ENCODE peak calls at places on chromosomes 1 and 21, in eight cellular contexts. O, X, D, J, R, M, Y and K are unnamed samples. For H3K4me1, the result is how much of the 10 kb centered on the place peaks cover.

GRCh38 chr1:34163792-34164509 is 1.1 kb downstream of the CSMD2 start:
- DNase-seq in O (no peak), X (peak), D (peak), J (no peak), R (no peak), M (peak), Y (no peak), K (peak)

GRCh38 chr21:34670220-34670961 is 1.6 kb downstream of the CLIC6 start:
- DNase-seq in O (no peak), X (peak), D (peak), J (no peak), R (no peak), M (peak), Y (no peak), K (peak)

GRCh38 chr1:214623430-214623829 is 20.4 kb downstream of the CENPF start:
- DNase-seq in O (no peak), X (no peak), D (no peak), J (no peak), R (no peak), M (no peak), Y (no peak), K (no peak)

GRCh38 chr1:15027515-15027948 is 126.0 kb upstream of the TMEM51 start:
- DNase-seq in O (peak), X (peak), D (peak), J (peak), R (peak), M (peak), Y (peak), K (peak)

GRCh38 chr1:186307445-186307844 is 67.6 kb downstream of the TPR start:
- DNase-seq in O (no peak), X (no peak), D (no peak), J (no peak), R (peak), M (no peak), Y (no peak), K (no peak)

GRCh38 chr1:203652718-203653461 is 26.3 kb downstream of the ATP2B4 start:
- DNase-seq in O (no peak), X (no peak), D (no peak), J (no peak), R (no peak), M (no peak), Y (no peak), K (no peak)

GRCh38 chr1:206547104-206547503 is 39.8 kb downstream of the RASSF5 start:
- DNase-seq in O (no peak), X (no peak), D (no peak), J (no peak), R (no peak), M (no peak), Y (no peak), K (no peak)

GRCh38 chr21:17610862-17611261 is 1.8 kb downstream of the BTG3 start:
- DNase-seq in O (no peak), X (peak), D (no peak), J (no peak), R (no peak), M (no peak), Y (peak), K (peak)

GRCh38 chr1:8006037-8006963 is 19.8 kb downstream of the ERRFI1 start:
- DNase-seq in O (no peak), X (peak), D (no peak), J (no peak), R (no peak), M (no peak), Y (peak), K (no peak)

GRCh38 chr1:166947398-166948043 is 27.8 kb downstream of the ILDR2 start:
- DNase-seq in O (peak), X (peak), D (peak), J (no peak), R (peak), M (peak), Y (peak), K (peak)

GRCh38 chr1:9841460-9841859 is 17.7 kb upstream of the CLSTN1 start:
- DNase-seq in O (no peak), X (no peak), D (no peak), J (no peak), R (no peak), M (no peak), Y (no peak), K (no peak)

GRCh38 chr1:11357291-11357690 is 84.3 kb downstream of the UBIAD1 start:
- DNase-seq in O (no peak), X (no peak), D (no peak), J (no peak), R (no peak), M (no peak), Y (no peak), K (no peak)

GRCh38 chr1:11355594-11356467 is 82.8 kb downstream of the UBIAD1 start:
- DNase-seq in O (no peak), X (no peak), D (peak), J (no peak), R (no peak), M (no peak), Y (no peak), K (peak)

GRCh38 chr1:11352058-11352715 is 79.2 kb downstream of the UBIAD1 start:
- DNase-seq in O (no peak), X (no peak), D (no peak), J (no peak), R (no peak), M (no peak), Y (no peak), K (no peak)

GRCh38 chr1:11358991-11359390 is 86.0 kb downstream of the UBIAD1 start:
- DNase-seq in O (no peak), X (no peak), D (no peak), J (no peak), R (no peak), M (no peak), Y (no peak), K (no peak)

GRCh38 chr1:11354893-11355593 is 82.0 kb downstream of the UBIAD1 start:
- DNase-seq in O (no peak), X (no peak), D (no peak), J (no peak), R (no peak), M (no peak), Y (no peak), K (no peak)
- H3K4me1 ChIP-seq in O (under half), X (under half), D (under half), J (under half), R (under half), M (under half), Y (under half), K (under half)

DNA sequence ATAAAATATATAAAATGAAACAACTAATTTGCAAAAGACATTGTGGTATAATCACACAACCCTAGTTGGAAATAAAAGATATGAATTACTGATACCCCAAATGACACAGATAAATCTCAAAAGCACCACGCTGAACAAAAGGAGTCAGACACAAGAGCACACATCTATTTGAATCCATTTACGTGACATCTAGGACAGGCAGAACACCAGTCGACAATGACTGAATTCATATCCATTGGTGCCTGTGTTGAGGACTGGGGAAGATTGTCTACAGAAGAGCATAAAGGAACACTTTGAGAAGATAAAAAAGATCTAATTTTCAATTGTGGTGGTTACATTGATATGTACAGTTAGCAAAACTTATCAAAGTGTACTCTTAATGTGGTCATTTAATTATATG is 874.1 kb downstream of the LTN1 start:
- DNase-seq in O (no peak), X (no peak), D (no peak), J (no peak), R (no peak), M (no peak), Y (no peak), K (no peak)
- H3K4me1 ChIP-seq in O (under half), X (under half), D (under half), J (under half), R (under half), M (under half), Y (under half), K (under half)

DNA sequence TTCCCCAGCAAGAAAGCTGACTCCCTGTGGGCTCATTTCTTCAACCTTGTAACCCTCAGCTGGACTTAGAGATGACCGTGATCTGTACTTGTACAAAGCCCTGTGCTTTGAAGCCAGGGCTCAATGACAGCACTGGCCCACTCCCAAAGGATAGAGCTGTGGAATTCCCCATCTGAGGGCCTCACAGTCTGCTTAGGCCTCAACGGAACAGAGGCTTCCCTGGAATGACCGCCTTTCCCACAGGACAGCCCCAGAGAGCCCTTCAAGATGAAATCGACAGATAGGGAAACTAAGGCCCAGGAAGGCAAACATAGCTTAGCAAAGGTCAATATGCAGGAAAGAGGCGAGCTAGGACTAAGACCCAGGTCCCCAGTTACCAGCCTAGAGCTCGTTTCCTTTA is 11.5 kb downstream of the SLC9A1 start:
- DNase-seq in O (no peak), X (peak), D (no peak), J (no peak), R (no peak), M (no peak), Y (no peak), K (no peak)
- H3K4me1 ChIP-seq in O (under half), X (under half), D (under half), J (half or more), R (half or more), M (under half), Y (under half), K (under half)

GRCh38 chr1:47688631-47689296 is 250.9 kb downstream of the FOXD2 start:
- DNase-seq in O (peak), X (no peak), D (no peak), J (no peak), R (no peak), M (no peak), Y (no peak), K (peak)
- H3K4me1 ChIP-seq in O (under half), X (under half), D (half or more), J (under half), R (under half), M (under half), Y (under half), K (under half)

GRCh38 chr1:12468323-12468722 is 149.7 kb downstream of the DHRS3 start:
- DNase-seq in O (no peak), X (no peak), D (no peak), J (no peak), R (no peak), M (no peak), Y (no peak), K (no peak)
- H3K4me1 ChIP-seq in O (under half), X (under half), D (under half), J (under half), R (under half), M (under half), Y (half or more), K (under half)

GRCh38 chr21:39312112-39313041 is 1.1 kb downstream of the BRWD1 start:
- DNase-seq in O (peak), X (peak), D (peak), J (peak), R (peak), M (peak), Y (peak), K (peak)

GRCh38 chr21:39314155-39315027 is 959 bp upstream of the BRWD1 start:
- DNase-seq in O (peak), X (peak), D (no peak), J (no peak), R (peak), M (peak), Y (peak), K (no peak)

GRCh38 chr21:39315603-39316002 is 2.2 kb upstream of the BRWD1 start:
- DNase-seq in O (no peak), X (no peak), D (no peak), J (no peak), R (no peak), M (no peak), Y (no peak), K (no peak)

GRCh38 chr21:39313042-39313456 is 383 bp downstream of the BRWD1 start:
- DNase-seq in O (peak), X (peak), D (peak), J (no peak), R (no peak), M (peak), Y (no peak), K (peak)

DNA sequence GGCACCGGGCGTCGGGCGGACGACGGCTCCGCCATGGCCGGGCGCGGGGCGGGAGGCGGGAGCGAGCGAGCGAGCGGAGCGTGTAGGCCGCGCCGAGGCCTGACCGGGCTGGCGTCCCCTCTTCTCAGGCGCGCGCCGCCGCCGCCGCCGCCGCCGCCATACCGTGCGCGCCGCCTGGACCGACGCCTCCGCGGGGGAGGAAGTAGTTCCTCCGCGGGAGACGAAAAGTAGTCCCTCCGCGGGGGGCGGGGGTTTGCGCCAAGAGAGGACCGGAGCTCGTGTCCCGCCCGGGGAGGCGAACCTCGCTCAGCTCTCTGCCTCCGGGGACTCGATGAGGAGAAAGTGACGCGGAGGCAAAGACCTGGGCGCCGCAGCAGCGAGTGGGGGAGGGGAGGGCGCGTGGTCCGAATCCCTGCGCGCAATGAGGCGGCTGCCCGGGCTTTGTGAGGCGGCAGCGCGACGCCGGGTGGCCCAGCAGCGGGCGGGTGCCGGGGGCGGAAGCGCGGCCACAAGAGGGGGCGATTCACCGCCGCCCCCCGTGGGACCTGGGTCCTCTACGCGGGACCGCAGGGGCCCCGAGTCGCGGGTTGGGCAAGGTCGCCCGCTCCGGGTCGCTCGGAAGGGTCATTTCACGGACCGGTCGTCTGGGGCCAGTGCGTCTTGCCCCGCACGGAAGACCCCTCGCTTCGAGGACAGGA is at the start of gene BRWD1:
- DNase-seq in O (peak), X (peak), D (peak), J (peak), R (peak), M (peak), Y (peak), K (peak)
- H3K4me1 ChIP-seq in O (under half), X (under half), D (under half), J (under half), R (under half), M (under half), Y (under half), K (under half)

DNA sequence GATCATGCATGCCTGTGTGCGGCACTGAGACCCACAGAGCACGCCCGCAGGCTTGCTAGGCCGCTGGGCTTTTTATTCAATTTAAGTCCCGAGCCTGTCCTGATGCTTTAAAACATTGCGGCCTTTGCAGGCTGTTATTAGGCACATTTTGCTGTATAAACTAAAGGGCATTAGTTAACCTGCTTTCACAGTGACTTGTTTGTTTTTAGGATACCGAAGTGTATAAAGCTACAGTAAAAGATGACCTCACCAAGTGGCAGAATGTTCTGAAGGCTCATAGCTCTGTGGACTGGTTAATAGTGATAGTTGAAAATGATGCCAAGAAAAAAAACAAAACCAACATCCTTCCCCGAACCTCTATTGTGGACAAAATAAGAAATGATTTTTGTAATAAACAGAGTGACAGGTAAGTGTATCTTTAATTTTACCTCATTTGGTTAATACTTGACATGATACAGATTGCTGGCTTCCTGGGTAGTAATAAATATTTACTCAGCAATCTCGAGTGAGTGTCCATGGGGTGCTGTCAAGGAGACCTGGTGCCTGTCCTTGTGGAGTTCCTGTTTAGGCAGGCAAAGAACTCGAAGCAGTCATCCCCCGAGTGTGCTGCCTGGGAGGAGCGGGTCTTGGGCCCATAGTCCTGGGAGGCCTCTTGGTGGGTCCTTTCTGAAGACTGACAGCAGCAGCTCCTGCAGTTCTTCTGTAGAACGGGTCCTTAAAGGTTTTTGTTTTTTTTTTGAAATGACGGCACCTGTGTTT is 40.1 kb downstream of the TRAPPC10 start:
- DNase-seq in O (no peak), X (no peak), D (no peak), J (no peak), R (no peak), M (no peak), Y (peak), K (no peak)
- H3K4me1 ChIP-seq in O (under half), X (under half), D (under half), J (under half), R (under half), M (under half), Y (under half), K (under half)

DNA sequence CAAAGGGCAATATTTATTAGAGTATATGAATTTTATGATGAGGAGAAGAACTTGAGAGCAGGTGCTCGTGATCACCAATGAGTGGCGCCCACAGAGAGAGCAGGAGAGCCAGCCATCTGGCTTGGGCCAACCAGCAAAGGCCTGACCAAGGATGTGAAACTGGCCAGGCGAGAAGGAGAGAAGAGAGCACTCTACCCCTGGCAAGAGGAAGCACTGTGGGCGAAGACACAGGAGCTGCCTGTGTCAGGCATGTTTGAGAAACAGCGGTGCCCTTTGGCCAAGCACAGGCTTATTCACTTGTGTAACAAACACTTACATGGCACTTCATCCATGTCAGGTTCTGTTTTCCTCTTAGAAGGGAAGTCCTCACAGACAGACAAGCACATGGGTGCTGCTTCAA is 4.2 kb upstream of the SIPA1L2 start:
- DNase-seq in O (peak), X (no peak), D (no peak), J (no peak), R (no peak), M (no peak), Y (no peak), K (no peak)
- H3K4me1 ChIP-seq in O (under half), X (under half), D (under half), J (under half), R (under half), M (under half), Y (under half), K (under half)